ENCODE peak calls at places on chromosome 6, in ten cellular contexts. R is trophoblast cell; I is Panc1; H is dorsolateral prefrontal cortex; N is cardiac muscle cell; U is stomach; O is aorta; G is heart left ventricle; D is breast epithelium; E is effector memory CD4-positive, alpha-beta T cell. Z is an unnamed sample.

GRCh38 chr6:2448826-2449571 is 203.6 kb upstream of the GMDS start:
- DNase-seq in N (peak), H (no peak), R (peak), E (no peak), O (no peak), U (peak), D (no peak), I (peak), G (peak), Z (peak)

GRCh38 chr6:41642090-41642959 is 4.1 kb downstream of the MDFI start:
- DNase-seq in R (no peak), O (peak), I (no peak), N (no peak), D (no peak), E (no peak), G (no peak), H (no peak), U (no peak), Z (no peak)

GRCh38 chr6:167000759-167001158 is 1.6 kb downstream of the CEP43 start:
- DNase-seq in H (no peak), O (no peak), U (no peak), R (no peak), I (no peak), G (no peak), N (no peak), E (no peak), D (no peak), Z (no peak)

GRCh38 chr6:30870546-30870945 is 13.8 kb upstream of the DDR1 start:
- DNase-seq in O (no peak), E (no peak), U (no peak), R (no peak), I (no peak), G (no peak), D (no peak), N (no peak), H (no peak), Z (no peak)

GRCh38 chr6:116251568-116252384 is 2.1 kb downstream of the TSPYL4 start:
- DNase-seq in E (no peak), U (no peak), O (no peak), N (no peak), I (no peak), R (no peak), G (no peak), H (no peak), D (no peak), Z (no peak)

GRCh38 chr6:87724994-87725811 is 23.2 kb upstream of the AKIRIN2 start:
- DNase-seq in H (no peak), O (no peak), E (no peak), U (no peak), D (no peak), R (no peak), N (no peak), I (no peak), G (no peak), Z (no peak)

GRCh38 chr6:160435935-160436334 is 87.8 kb downstream of the SLC22A3 start:
- DNase-seq in O (no peak), H (no peak), R (no peak), E (no peak), I (no peak), U (no peak), N (no peak), G (no peak), D (no peak), Z (no peak)

GRCh38 chr6:116476021-116476678 is 15.0 kb downstream of the CALHM6 start:
- DNase-seq in U (no peak), O (no peak), G (no peak), N (no peak), R (no peak), H (no peak), E (no peak), D (no peak), I (no peak), Z (no peak)

GRCh38 chr6:169556238-169556637 is 145.6 kb downstream of the WDR27 start:
- DNase-seq in N (no peak), G (no peak), I (no peak), U (no peak), R (no peak), E (no peak), D (no peak), H (no peak), O (no peak), Z (no peak)

GRCh38 chr6:4240148-4240547 is 104.8 kb upstream of the ECI2 start:
- DNase-seq in O (no peak), R (no peak), H (no peak), N (no peak), I (no peak), E (no peak), U (no peak), D (no peak), G (no peak), Z (no peak)

GRCh38 chr6:16704706-16705402 is 56.4 kb downstream of the ATXN1 start:
- DNase-seq in O (no peak), D (no peak), G (no peak), E (no peak), U (no peak), R (no peak), N (peak), H (no peak), I (no peak), Z (no peak)

GRCh38 chr6:128007658-128008057 is 106.8 kb upstream of the THEMIS start:
- DNase-seq in O (no peak), E (no peak), U (no peak), I (no peak), G (no peak), R (no peak), H (no peak), D (no peak), N (no peak), Z (no peak)
- H3K27ac ChIP-seq in O (no peak), E (no peak), U (no peak), I (no peak), G (no peak), R (no peak), H (no peak), D (no peak), N (no peak), Z (no peak)

DNA sequence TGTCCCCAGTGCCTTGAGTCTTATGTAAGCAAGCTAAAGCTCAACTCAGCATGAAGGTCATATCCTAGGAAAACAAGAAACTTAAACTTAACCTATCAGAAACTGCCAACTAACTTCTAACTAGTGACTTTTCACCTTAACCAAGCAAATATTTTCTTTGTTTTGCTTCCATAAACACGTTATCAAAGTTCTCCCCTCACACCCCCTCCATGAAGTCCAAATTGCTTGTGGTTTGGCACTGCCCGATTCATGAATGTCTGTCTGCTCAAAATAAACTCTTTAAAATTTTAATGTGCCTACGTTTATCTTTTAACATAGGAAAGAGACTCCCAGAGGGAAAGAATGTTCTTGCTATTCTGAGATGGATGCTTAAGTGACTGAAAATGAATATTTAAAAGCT is 34.9 kb downstream of the GSTA2 start:
- DNase-seq in N (no peak), I (no peak), E (no peak), R (no peak), U (peak), O (no peak), G (no peak), H (no peak), D (no peak), Z (no peak)
- H3K27ac ChIP-seq in N (no peak), I (no peak), E (no peak), R (no peak), U (peak), O (peak), G (no peak), H (no peak), D (no peak), Z (no peak)

GRCh38 chr6:118507636-118508035 is 40.5 kb upstream of the PLN start:
- DNase-seq in E (no peak), N (no peak), R (no peak), G (no peak), U (no peak), H (no peak), D (no peak), O (no peak), I (no peak), Z (no peak)
- H3K27ac ChIP-seq in E (no peak), N (no peak), R (no peak), G (peak), U (no peak), H (no peak), D (no peak), O (no peak), I (no peak), Z (no peak)

DNA sequence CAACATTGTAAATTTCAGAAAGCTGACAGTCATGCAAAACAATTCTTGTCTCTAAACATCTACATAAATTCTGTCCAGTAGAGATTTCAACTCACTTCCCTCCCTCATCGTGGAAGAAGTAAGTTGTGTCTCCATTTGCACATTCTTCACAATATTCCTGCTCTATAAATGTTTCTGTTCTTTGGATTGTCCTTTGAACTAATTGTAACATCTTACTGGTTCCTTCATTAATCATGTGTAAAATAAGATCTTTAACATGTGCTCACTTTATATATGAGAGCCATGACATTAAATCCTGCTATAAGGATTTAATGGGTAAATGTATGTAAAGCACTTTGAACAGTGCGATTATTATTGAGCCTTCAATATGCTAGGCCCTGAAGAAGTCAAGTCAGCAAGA is 7.0 kb upstream of the LTV1 start:
- DNase-seq in D (no peak), U (no peak), I (no peak), G (no peak), O (no peak), R (no peak), H (no peak), E (no peak), N (no peak), Z (no peak)
- H3K27ac ChIP-seq in D (no peak), U (no peak), I (no peak), G (no peak), O (no peak), R (no peak), H (no peak), E (no peak), N (no peak), Z (no peak)

GRCh38 chr6:111711989-111712388 is 106.3 kb upstream of the TRAF3IP2 start:
- DNase-seq in U (no peak), N (no peak), R (no peak), E (no peak), H (no peak), G (no peak), O (no peak), I (no peak), D (no peak), Z (no peak)
- H3K27ac ChIP-seq in U (peak), N (no peak), R (no peak), E (no peak), H (peak), G (peak), O (no peak), I (no peak), D (no peak), Z (no peak)